ENCODE peak calls at places on chromosome 7, in five cellular contexts. I is midbrain, M is colonic mucosa, N is A673, Y is amniotic epithelial cell. R is an unnamed sample.

GRCh38 chr7:2425749-2426148 is 22.3 kb downstream of the CHST12 start:
- DNase-seq in I (no peak), M (no peak), N (no peak), Y (no peak), R (no peak)

GRCh38 chr7:117777335-117778150 is 95.7 kb downstream of the CTTNBP2 start:
- DNase-seq in I (no peak), M (no peak), N (no peak), Y (no peak), R (no peak)

GRCh38 chr7:110442386-110442837 is 648.5 kb upstream of the LRRN3 start:
- DNase-seq in I (no peak), M (peak; percentile 17), N (peak; percentile 56), Y (peak; percentile 25), R (no peak)

GRCh38 chr7:35647171-35647574 is 47.8 kb downstream of the HERPUD2 start:
- DNase-seq in I (no peak), M (no peak), N (peak; percentile 93), Y (peak; percentile 89), R (no peak)

GRCh38 chr7:44045226-44046014 is 918 bp downstream of the DBNL start:
- DNase-seq in I (no peak), M (no peak), N (no peak), Y (no peak), R (no peak)

GRCh38 chr7:102079140-102080002 is 207.3 kb upstream of the SH2B2 start:
- DNase-seq in I (no peak), M (no peak), N (no peak), Y (peak; percentile 33), R (no peak)

GRCh38 chr7:76225379-76225778 is 23.7 kb downstream of the SRRM3 start:
- DNase-seq in I (no peak), M (no peak), N (peak; percentile 46), Y (peak; percentile 24), R (no peak)

GRCh38 chr7:151017370-151017952 is 6.8 kb downstream of the ATG9B start:
- DNase-seq in I (no peak), M (no peak), N (no peak), Y (no peak), R (no peak)

GRCh38 chr7:1056785-1057410 is 12.6 kb downstream of the GPR146 start:
- DNase-seq in I (no peak), M (no peak), N (no peak), Y (no peak), R (no peak)

GRCh38 chr7:132933076-132933466 is 148.8 kb downstream of the CHCHD3 start:
- DNase-seq in I (no peak), M (no peak), N (peak; percentile 78), Y (peak; percentile 97), R (peak; percentile 4)

GRCh38 chr7:157268540-157268939 is 68.3 kb upstream of the DNAJB6 start:
- DNase-seq in I (no peak), M (no peak), N (no peak), Y (no peak), R (no peak)

GRCh38 chr7:863106-863505 is 13.2 kb upstream of the GET4 start:
- DNase-seq in I (no peak), M (no peak), N (no peak), Y (no peak), R (no peak)

GRCh38 chr7:34838329-34838728 is 180.3 kb downstream of the NPSR1 start:
- DNase-seq in I (no peak), M (no peak), N (no peak), Y (no peak), R (no peak)

GRCh38 chr7:68511281-68511680 is 1087.0 kb upstream of the AUTS2 start:
- DNase-seq in I (no peak), M (no peak), N (no peak), Y (no peak), R (peak; percentile 34)

GRCh38 chr7:127705461-127705959 is 53.5 kb downstream of the SND1 start:
- DNase-seq in I (no peak), M (no peak), N (no peak), Y (no peak), R (no peak)

GRCh38 chr7:73667344-73668102 is at the start of gene VPS37D:
- DNase-seq in I (peak; percentile 87), M (peak; percentile 94), N (peak; percentile 94), Y (peak; percentile 75), R (peak; percentile 86)

GRCh38 chr7:131294553-131294952 is 33.1 kb upstream of the MKLN1 start:
- DNase-seq in I (no peak), M (no peak), N (peak; percentile 32), Y (peak; percentile 14), R (no peak)

GRCh38 chr7:106773228-106773627 is 91.9 kb upstream of the PIK3CG start:
- DNase-seq in I (no peak), M (no peak), N (no peak), Y (no peak), R (no peak)

GRCh38 chr7:497946-498655 is 21.5 kb downstream of the PDGFA start:
- DNase-seq in I (peak; percentile 82), M (no peak), N (no peak), Y (no peak), R (peak; percentile 84)

GRCh38 chr7:51977913-51978312 is 661.3 kb upstream of the COBL start:
- DNase-seq in I (no peak), M (no peak), N (no peak), Y (no peak), R (no peak)

GRCh38 chr7:132377703-132378584 is 198.3 kb downstream of the PLXNA4 start:
- DNase-seq in I (no peak), M (no peak), N (no peak), Y (no peak), R (peak; percentile 21)

GRCh38 chr7:41097501-41097900 is 605.4 kb downstream of the INHBA start:
- DNase-seq in I (no peak), M (no peak), N (no peak), Y (peak; percentile 90), R (no peak)

GRCh38 chr7:139936760-139937310 is 107.8 kb downstream of the TBXAS1 start:
- DNase-seq in I (no peak), M (no peak), N (no peak), Y (peak; percentile 94), R (peak; percentile 35)

GRCh38 chr7:7176421-7177043 is 5.8 kb upstream of the C1GALT1 start:
- DNase-seq in I (no peak), M (no peak), N (peak; percentile 67), Y (peak; percentile 85), R (peak; percentile 31)

GRCh38 chr7:8931906-8932646 is 498.7 kb downstream of the NXPH1 start:
- DNase-seq in I (no peak), M (no peak), N (no peak), Y (no peak), R (no peak)

R was measured in Ammon's horn.